ENCODE peak calls at places on chromosomes 1 and 21, in five cellular contexts. C is lower leg skin, K is sigmoid colon, X is GM12892, F is body of pancreas. Y is an unnamed sample.

GRCh38 chr1:111369177-111369576 is 58.4 kb downstream of the OVGP1 start:
- DNase-seq in C (no peak), K (no peak), X (no peak), F (no peak), Y (no peak)

GRCh38 chr1:200780545-200781444 is 42.1 kb downstream of the CAMSAP2 start:
- DNase-seq in C (no peak), K (no peak), X (no peak), F (no peak), Y (no peak)

GRCh38 chr1:3463891-3464648 is 9.6 kb downstream of the ARHGEF16 start:
- DNase-seq in C (no peak), K (peak; percentile 56), X (no peak), F (no peak), Y (no peak)

GRCh38 chr1:47865881-47866535 is 131.2 kb downstream of the TRABD2B start:
- DNase-seq in C (no peak), K (no peak), X (no peak), F (no peak), Y (no peak)

GRCh38 chr1:248821641-248822040 is 4.1 kb downstream of the SH3BP5L start:
- DNase-seq in C (peak; percentile 61), K (no peak), X (no peak), F (peak; percentile 3), Y (peak; percentile 19)

GRCh38 chr1:89356658-89357400 is 7.0 kb upstream of the GBP6 start:
- DNase-seq in C (no peak), K (no peak), X (no peak), F (no peak), Y (no peak)

GRCh38 chr1:108955881-108956280 is 7.4 kb downstream of the CLCC1 start:
- DNase-seq in C (no peak), K (no peak), X (no peak), F (no peak), Y (no peak)

GRCh38 chr1:202821467-202821866 is 10.7 kb downstream of the PCAT6 start:
- DNase-seq in C (no peak), K (no peak), X (no peak), F (no peak), Y (no peak)

GRCh38 chr1:47444578-47445465 is 7.0 kb downstream of the FOXD2 start:
- DNase-seq in C (peak; percentile 87), K (no peak), X (no peak), F (peak; percentile 5), Y (no peak)

GRCh38 chr1:91499904-91500755 is 521 bp upstream of the CDC7 start:
- DNase-seq in C (no peak), K (no peak), X (no peak), F (no peak), Y (no peak)

GRCh38 chr21:17472592-17473271 is 40.1 kb upstream of the CXADR start:
- DNase-seq in C (no peak), K (no peak), X (no peak), F (no peak), Y (no peak)

GRCh38 chr1:49333946-49334345 is 557.3 kb upstream of the BEND5 start:
- DNase-seq in C (no peak), K (no peak), X (no peak), F (no peak), Y (no peak)

GRCh38 chr1:160767417-160768294 is 28.3 kb upstream of the LY9 start:
- DNase-seq in C (no peak), K (no peak), X (no peak), F (no peak), Y (no peak)

GRCh38 chr1:59132353-59132752 is 164.5 kb upstream of the FGGY start:
- DNase-seq in C (no peak), K (no peak), X (no peak), F (no peak), Y (no peak)

GRCh38 chr1:97144527-97144926 is 422.9 kb downstream of the PTBP2 start:
- DNase-seq in C (no peak), K (no peak), X (no peak), F (no peak), Y (no peak)

GRCh38 chr1:110188116-110188618 is 21.9 kb upstream of the KCNC4 start:
- DNase-seq in C (no peak), K (peak; percentile 71), X (no peak), F (no peak), Y (peak; percentile 59)

GRCh38 chr1:91611498-91611917 is 110.9 kb downstream of the CDC7 start:
- DNase-seq in C (no peak), K (no peak), X (no peak), F (no peak), Y (no peak)

GRCh38 chr1:153598309-153599172 is 14.4 kb downstream of the S100A16 start:
- DNase-seq in C (no peak), K (peak; percentile 28), X (peak; percentile 79), F (no peak), Y (no peak)

GRCh38 chr21:35713914-35714313 is 346.4 kb downstream of the SETD4 start:
- DNase-seq in C (no peak), K (no peak), X (no peak), F (no peak), Y (no peak)

GRCh38 chr1:161799792-161800191 is 33.7 kb downstream of the ATF6 start:
- DNase-seq in C (no peak), K (no peak), X (no peak), F (no peak), Y (no peak)

GRCh38 chr1:36408479-36408878 is 10.8 kb upstream of the LSM10 start:
- DNase-seq in C (no peak), K (no peak), X (no peak), F (no peak), Y (peak; percentile 53)

GRCh38 chr1:182890927-182891610 is 51.9 kb downstream of the DHX9 start:
- DNase-seq in C (no peak), K (no peak), X (no peak), F (no peak), Y (no peak)

GRCh38 chr1:196546272-196547245 is 61.7 kb downstream of the KCNT2 start:
- DNase-seq in C (no peak), K (no peak), X (no peak), F (no peak), Y (no peak)

GRCh38 chr21:36999131-36999898 is 7.2 kb upstream of the RIPPLY3 start:
- DNase-seq in C (peak; percentile 62), K (no peak), X (no peak), F (no peak), Y (no peak)
- TF ChIP-seq POLR2A in C (no peak), K (no peak), X (no peak), F (no peak), Y (no peak)

DNA sequence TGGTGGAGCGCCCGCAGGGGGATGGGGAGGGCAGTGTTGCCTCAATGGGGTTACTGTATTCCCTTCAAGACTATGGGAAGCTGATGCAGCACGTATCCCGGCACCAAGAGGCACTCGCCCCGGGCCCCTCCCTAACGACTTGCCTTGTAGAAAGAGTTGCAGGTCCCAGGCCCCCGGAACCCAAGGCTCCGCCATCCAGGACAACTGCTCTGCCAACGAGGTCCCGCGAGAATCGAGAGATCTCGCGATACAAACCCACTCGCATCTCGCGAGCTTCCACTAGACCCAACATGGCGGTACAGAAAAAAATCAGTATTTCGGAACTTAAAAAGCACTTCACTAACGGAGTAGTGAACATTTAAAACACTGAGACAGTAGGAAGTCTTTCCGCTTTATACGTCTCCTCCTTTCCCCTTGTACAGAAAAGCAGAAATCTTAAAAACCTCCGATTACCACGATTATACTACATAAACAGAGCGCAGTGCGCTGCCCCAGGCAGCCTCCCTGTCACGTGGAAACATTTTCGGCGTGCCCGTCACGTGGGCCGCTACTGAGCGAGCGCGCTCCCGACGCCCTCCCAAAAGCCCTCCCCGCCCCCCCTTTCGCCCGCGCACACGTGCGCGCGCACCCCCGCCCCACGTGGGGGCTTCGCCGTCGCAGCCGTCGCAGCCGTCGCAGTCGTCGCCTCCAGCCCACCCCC is at the start of gene ZZZ3:
- DNase-seq in C (peak; percentile 98), K (peak; percentile 97), X (peak; percentile 74), F (peak; percentile 91), Y (peak; percentile 97)
- TF ChIP-seq POLR2A in C (no peak), K (peak; percentile 35), X (peak; percentile 81), F (peak; percentile 57), Y (peak; percentile 48)

GRCh38 chr1:219324171-219324570 is 150.5 kb downstream of the LYPLAL1 start:
- DNase-seq in C (no peak), K (no peak), X (no peak), F (no peak), Y (no peak)

GRCh38 chr1:219325368-219325742 is 151.7 kb downstream of the LYPLAL1 start:
- DNase-seq in C (no peak), K (no peak), X (no peak), F (no peak), Y (no peak)

GRCh38 chr1:219322766-219323165 is 149.1 kb downstream of the LYPLAL1 start:
- DNase-seq in C (no peak), K (no peak), X (no peak), F (no peak), Y (no peak)

GRCh38 chr1:219323426-219323825 is 149.7 kb downstream of the LYPLAL1 start:
- DNase-seq in C (no peak), K (no peak), X (no peak), F (no peak), Y (no peak)

GRCh38 chr1:219324629-219325367 is 151.1 kb downstream of the LYPLAL1 start:
- DNase-seq in C (no peak), K (no peak), X (no peak), F (no peak), Y (no peak)
- TF ChIP-seq POLR2A in C (no peak), K (no peak), X (no peak), F (no peak), Y (no peak)

GRCh38 chr1:198929961-198930599 is 291.2 kb downstream of the PTPRC start:
- DNase-seq in C (no peak), K (no peak), X (no peak), F (no peak), Y (no peak)

GRCh38 chr1:198933506-198933905 is 294.7 kb downstream of the PTPRC start:
- DNase-seq in C (no peak), K (no peak), X (no peak), F (no peak), Y (no peak)

GRCh38 chr1:198934414-198934813 is 295.6 kb downstream of the PTPRC start:
- DNase-seq in C (no peak), K (no peak), X (no peak), F (no peak), Y (no peak)

GRCh38 chr1:198934901-198935301 is 296.1 kb downstream of the PTPRC start:
- DNase-seq in C (no peak), K (no peak), X (no peak), F (no peak), Y (no peak)

DNA sequence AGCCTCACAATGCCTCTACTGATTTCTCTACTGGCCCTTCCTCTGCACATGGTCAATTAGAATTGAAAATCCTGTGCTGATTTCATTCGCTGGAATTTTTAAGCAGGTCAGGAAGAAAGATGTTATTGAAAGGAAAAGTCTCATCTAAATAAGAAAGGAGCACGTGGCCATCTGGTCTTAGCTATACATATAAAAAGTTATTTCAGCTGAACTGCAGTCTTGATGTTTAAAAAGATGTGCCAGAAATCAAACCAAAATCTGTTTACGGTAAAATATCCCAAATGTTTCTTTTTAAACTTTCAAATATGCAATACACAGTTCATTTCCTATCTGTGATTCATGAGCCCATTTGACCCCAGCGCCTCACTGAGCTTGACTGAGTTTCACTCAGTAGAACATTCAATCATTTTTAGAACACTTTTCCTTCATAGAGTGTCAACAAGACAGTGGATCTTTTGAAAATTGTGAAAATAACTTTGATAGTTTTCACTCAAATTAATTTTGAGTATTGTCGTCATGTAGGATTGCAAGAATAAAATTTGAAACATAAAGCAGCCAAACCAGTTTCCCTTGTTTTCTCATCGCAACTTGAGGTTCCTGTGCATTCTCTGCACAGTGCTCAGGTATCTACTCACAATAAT is 293.6 kb downstream of the PTPRC start:
- DNase-seq in C (no peak), K (no peak), X (no peak), F (no peak), Y (no peak)
- TF ChIP-seq POLR2A in C (no peak), K (no peak), X (no peak), F (no peak), Y (no peak)